ENCODE peak calls at places on chromosomes 5 and 9, in seven cellular contexts. One of them, this sample, is unnamed.

GRCh38 chr9:70055867-70056266 is 12.2 kb downstream of the MAMDC2 start:
- DNase-seq in neuronal stem cell: no peak
- DNase-seq in H9: no peak
- DNase-seq in H1: no peak
- DNase-seq in trophoblast cell: no peak
- DNase-seq in mesendoderm: no peak
- DNase-seq in mesenchymal stem cell: no peak
- DNase-seq in this sample: no peak

GRCh38 chr5:149804478-149805450 is 74.7 kb downstream of the PPARGC1B start:
- DNase-seq in neuronal stem cell: no peak
- DNase-seq in H9: no peak
- DNase-seq in H1: no peak
- DNase-seq in trophoblast cell: no peak
- DNase-seq in mesendoderm: no peak
- DNase-seq in mesenchymal stem cell: no peak
- DNase-seq in this sample: no peak

GRCh38 chr5:137248476-137248970 is 250.6 kb downstream of the SPOCK1 start:
- DNase-seq in neuronal stem cell: no peak
- DNase-seq in H9: no peak
- DNase-seq in H1: no peak
- DNase-seq in trophoblast cell: no peak
- DNase-seq in mesendoderm: no peak
- DNase-seq in mesenchymal stem cell: no peak
- DNase-seq in this sample: no peak

GRCh38 chr5:134246771-134247329 is 21.0 kb upstream of the PPP2CA start:
- DNase-seq in neuronal stem cell: no peak
- DNase-seq in H9: no peak
- DNase-seq in H1: no peak
- DNase-seq in trophoblast cell: peak; percentile 92
- DNase-seq in mesendoderm: no peak
- DNase-seq in mesenchymal stem cell: no peak
- DNase-seq in this sample: no peak

GRCh38 chr5:138874771-138875628 is at the start of gene LRRTM2:
- DNase-seq in neuronal stem cell: no peak
- DNase-seq in H9: no peak
- DNase-seq in H1: no peak
- DNase-seq in trophoblast cell: no peak
- DNase-seq in mesendoderm: no peak
- DNase-seq in mesenchymal stem cell: peak; percentile 92
- DNase-seq in this sample: peak; percentile 98

GRCh38 chr5:95734156-95734555 is 3.0 kb downstream of the RHOBTB3 start:
- DNase-seq in neuronal stem cell: no peak
- DNase-seq in H9: no peak
- DNase-seq in H1: no peak
- DNase-seq in trophoblast cell: no peak
- DNase-seq in mesendoderm: no peak
- DNase-seq in mesenchymal stem cell: no peak
- DNase-seq in this sample: no peak

GRCh38 chr5:173855162-173855994 is 32.8 kb upstream of the CPEB4 start:
- DNase-seq in neuronal stem cell: no peak
- DNase-seq in H9: no peak
- DNase-seq in H1: no peak
- DNase-seq in trophoblast cell: no peak
- DNase-seq in mesendoderm: peak; percentile 28
- DNase-seq in mesenchymal stem cell: no peak
- DNase-seq in this sample: no peak

GRCh38 chr5:166845044-166845443 is 1446.4 kb upstream of the WWC1 start:
- DNase-seq in neuronal stem cell: peak; percentile 56
- DNase-seq in H9: no peak
- DNase-seq in H1: no peak
- DNase-seq in trophoblast cell: no peak
- DNase-seq in mesendoderm: peak; percentile 33
- DNase-seq in mesenchymal stem cell: peak; percentile 40
- DNase-seq in this sample: no peak

GRCh38 chr9:9229269-9229668 is 1383.5 kb downstream of the PTPRD start:
- DNase-seq in neuronal stem cell: no peak
- DNase-seq in H9: no peak
- DNase-seq in H1: no peak
- DNase-seq in trophoblast cell: no peak
- DNase-seq in mesendoderm: no peak
- DNase-seq in mesenchymal stem cell: peak; percentile 6
- DNase-seq in this sample: no peak

GRCh38 chr5:127683006-127683405 is 20.2 kb upstream of the CCDC192 start:
- DNase-seq in neuronal stem cell: no peak
- DNase-seq in H9: no peak
- DNase-seq in H1: no peak
- DNase-seq in trophoblast cell: no peak
- DNase-seq in mesendoderm: no peak
- DNase-seq in mesenchymal stem cell: no peak
- DNase-seq in this sample: no peak

GRCh38 chr5:135220394-135221186 is 178.4 kb downstream of the MACROH2A1 start:
- DNase-seq in neuronal stem cell: no peak
- DNase-seq in H9: no peak
- DNase-seq in H1: peak; percentile 24
- DNase-seq in trophoblast cell: no peak
- DNase-seq in mesendoderm: no peak
- DNase-seq in mesenchymal stem cell: no peak
- DNase-seq in this sample: no peak

GRCh38 chr5:38250752-38251448 is 7.5 kb upstream of the EGFLAM start:
- DNase-seq in neuronal stem cell: no peak
- DNase-seq in H9: no peak
- DNase-seq in H1: no peak
- DNase-seq in trophoblast cell: no peak
- DNase-seq in mesendoderm: peak; percentile 45
- DNase-seq in mesenchymal stem cell: peak; percentile 33
- DNase-seq in this sample: no peak

GRCh38 chr5:52204310-52204709 is 583.4 kb upstream of the ITGA1 start:
- DNase-seq in neuronal stem cell: no peak
- DNase-seq in H9: no peak
- DNase-seq in H1: no peak
- DNase-seq in trophoblast cell: no peak
- DNase-seq in mesendoderm: no peak
- DNase-seq in mesenchymal stem cell: no peak
- DNase-seq in this sample: no peak

GRCh38 chr5:38809388-38810359 is 36.1 kb upstream of the OSMR start:
- DNase-seq in neuronal stem cell: peak; percentile 82
- DNase-seq in H9: peak; percentile 88
- DNase-seq in H1: peak; percentile 84
- DNase-seq in trophoblast cell: peak; percentile 57
- DNase-seq in mesendoderm: peak; percentile 93
- DNase-seq in mesenchymal stem cell: peak; percentile 91
- DNase-seq in this sample: peak; percentile 92

GRCh38 chr5:174094857-174095606 is 49.5 kb downstream of the NSG2 start:
- DNase-seq in neuronal stem cell: no peak
- DNase-seq in H9: no peak
- DNase-seq in H1: no peak
- DNase-seq in trophoblast cell: no peak
- DNase-seq in mesendoderm: no peak
- DNase-seq in mesenchymal stem cell: no peak
- DNase-seq in this sample: no peak

GRCh38 chr5:66307647-66308257 is 163.7 kb downstream of the SREK1 start:
- DNase-seq in neuronal stem cell: peak; percentile 56
- DNase-seq in H9: no peak
- DNase-seq in H1: no peak
- DNase-seq in trophoblast cell: peak; percentile 32
- DNase-seq in mesendoderm: peak; percentile 72
- DNase-seq in mesenchymal stem cell: peak; percentile 70
- DNase-seq in this sample: peak; percentile 69

GRCh38 chr5:173484569-173484968 is 131.9 kb downstream of the BOD1 start:
- DNase-seq in neuronal stem cell: no peak
- DNase-seq in H9: no peak
- DNase-seq in H1: no peak
- DNase-seq in trophoblast cell: no peak
- DNase-seq in mesendoderm: peak; percentile 48
- DNase-seq in mesenchymal stem cell: no peak
- DNase-seq in this sample: no peak

GRCh38 chr5:139788294-139788875 is 7.2 kb upstream of the PSD2 start:
- DNase-seq in neuronal stem cell: peak; percentile 40
- DNase-seq in H9: peak; percentile 67
- DNase-seq in H1: peak; percentile 68
- DNase-seq in trophoblast cell: no peak
- DNase-seq in mesendoderm: no peak
- DNase-seq in mesenchymal stem cell: no peak
- DNase-seq in this sample: no peak

GRCh38 chr5:172473427-172473826 is 19.1 kb upstream of the SH3PXD2B start:
- DNase-seq in neuronal stem cell: no peak
- DNase-seq in H9: no peak
- DNase-seq in H1: no peak
- DNase-seq in trophoblast cell: no peak
- DNase-seq in mesendoderm: no peak
- DNase-seq in mesenchymal stem cell: no peak
- DNase-seq in this sample: no peak

GRCh38 chr5:138573223-138573622 is 2.0 kb downstream of the HSPA9 start:
- DNase-seq in neuronal stem cell: no peak
- DNase-seq in H9: no peak
- DNase-seq in H1: no peak
- DNase-seq in trophoblast cell: no peak
- DNase-seq in mesendoderm: no peak
- DNase-seq in mesenchymal stem cell: no peak
- DNase-seq in this sample: no peak

GRCh38 chr9:36802171-36802920 is 229.7 kb downstream of the MELK start:
- DNase-seq in neuronal stem cell: no peak
- DNase-seq in H9: no peak
- DNase-seq in H1: no peak
- DNase-seq in trophoblast cell: no peak
- DNase-seq in mesendoderm: peak; percentile 18
- DNase-seq in mesenchymal stem cell: peak; percentile 19
- DNase-seq in this sample: peak; percentile 66

GRCh38 chr5:149154629-149155028 is 13.3 kb downstream of the ABLIM3 start:
- DNase-seq in neuronal stem cell: no peak
- DNase-seq in H9: no peak
- DNase-seq in H1: no peak
- DNase-seq in trophoblast cell: no peak
- DNase-seq in mesendoderm: no peak
- DNase-seq in mesenchymal stem cell: no peak
- DNase-seq in this sample: no peak

GRCh38 chr5:134145779-134146581 is 30.8 kb downstream of the SKP1 start:
- DNase-seq in neuronal stem cell: peak; percentile 81
- DNase-seq in H9: peak; percentile 88
- DNase-seq in H1: peak; percentile 94
- DNase-seq in trophoblast cell: peak; percentile 86
- DNase-seq in mesendoderm: peak; percentile 88
- DNase-seq in mesenchymal stem cell: peak; percentile 81
- DNase-seq in this sample: peak; percentile 64

GRCh38 chr5:65066385-65066784 is 297.7 kb downstream of the CWC27 start:
- DNase-seq in neuronal stem cell: no peak
- DNase-seq in H9: no peak
- DNase-seq in H1: no peak
- DNase-seq in trophoblast cell: no peak
- DNase-seq in mesendoderm: no peak
- DNase-seq in mesenchymal stem cell: no peak
- DNase-seq in this sample: no peak

GRCh38 chr9:132970306-132971062 is 8.0 kb upstream of the GFI1B start:
- DNase-seq in neuronal stem cell: no peak
- DNase-seq in H9: no peak
- DNase-seq in H1: no peak
- DNase-seq in trophoblast cell: no peak
- DNase-seq in mesendoderm: no peak
- DNase-seq in mesenchymal stem cell: no peak
- DNase-seq in this sample: no peak

GRCh38 chr5:143390941-143391340 is 12.5 kb downstream of the NR3C1 start:
- DNase-seq in neuronal stem cell: no peak
- DNase-seq in H9: no peak
- DNase-seq in H1: no peak
- DNase-seq in trophoblast cell: no peak
- DNase-seq in mesendoderm: no peak
- DNase-seq in mesenchymal stem cell: no peak
- DNase-seq in this sample: no peak

GRCh38 chr5:143384865-143385657 is 18.4 kb downstream of the NR3C1 start:
- DNase-seq in neuronal stem cell: no peak
- DNase-seq in H9: no peak
- DNase-seq in H1: no peak
- DNase-seq in trophoblast cell: no peak
- DNase-seq in mesendoderm: no peak
- DNase-seq in mesenchymal stem cell: no peak
- DNase-seq in this sample: no peak

GRCh38 chr5:143383988-143384387 is 19.5 kb downstream of the NR3C1 start:
- DNase-seq in neuronal stem cell: no peak
- DNase-seq in H9: no peak
- DNase-seq in H1: no peak
- DNase-seq in trophoblast cell: no peak
- DNase-seq in mesendoderm: no peak
- DNase-seq in mesenchymal stem cell: no peak
- DNase-seq in this sample: no peak

GRCh38 chr5:143390258-143390657 is 13.2 kb downstream of the NR3C1 start:
- DNase-seq in neuronal stem cell: no peak
- DNase-seq in H9: no peak
- DNase-seq in H1: no peak
- DNase-seq in trophoblast cell: no peak
- DNase-seq in mesendoderm: no peak
- DNase-seq in mesenchymal stem cell: no peak
- DNase-seq in this sample: no peak

DNA sequence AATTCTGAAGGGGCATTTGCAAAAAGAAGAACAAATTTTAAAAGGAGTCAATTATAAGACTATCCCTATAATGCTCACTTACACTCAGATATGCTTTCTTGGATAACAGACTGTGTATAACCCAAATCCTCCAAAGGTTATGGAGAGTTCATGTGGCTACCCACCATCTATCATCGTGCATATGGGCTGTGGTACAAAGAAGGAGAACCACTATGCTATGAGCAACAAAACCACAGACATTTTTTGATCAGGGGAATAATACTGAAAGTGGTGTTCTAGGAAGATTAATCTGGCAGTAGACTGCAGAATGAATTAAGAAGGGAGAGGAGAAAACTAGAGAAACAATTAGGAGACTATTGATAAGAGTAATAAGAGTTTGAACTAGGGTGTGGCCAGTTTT is 16.8 kb downstream of the NR3C1 start:
- DNase-seq in neuronal stem cell: no peak
- DNase-seq in H9: no peak
- DNase-seq in H1: no peak
- DNase-seq in trophoblast cell: no peak
- DNase-seq in mesendoderm: no peak
- DNase-seq in mesenchymal stem cell: no peak
- DNase-seq in this sample: peak; percentile 70
- H3K27ac ChIP-seq in neuronal stem cell: no peak overlapping the region
- H3K27ac ChIP-seq in H9: no peak overlapping the region
- H3K27ac ChIP-seq in H1: no peak overlapping the region
- H3K27ac ChIP-seq in trophoblast cell: no peak overlapping the region
- H3K27ac ChIP-seq in mesendoderm: no peak overlapping the region
- H3K27ac ChIP-seq in mesenchymal stem cell: no peak overlapping the region
- H3K27ac ChIP-seq in this sample: no peak overlapping the region

GRCh38 chr5:78162253-78162862 is 132.1 kb downstream of the AP3B1 start:
- DNase-seq in neuronal stem cell: peak; percentile 17
- DNase-seq in H9: no peak
- DNase-seq in H1: no peak
- DNase-seq in trophoblast cell: peak; percentile 3
- DNase-seq in mesendoderm: peak; percentile 45
- DNase-seq in mesenchymal stem cell: peak; percentile 28
- DNase-seq in this sample: peak; percentile 44
- H4K8ac ChIP-seq in neuronal stem cell: no peak overlapping the region
- H4K8ac ChIP-seq in H9: no peak overlapping the region
- H4K8ac ChIP-seq in H1: no peak overlapping the region
- H4K8ac ChIP-seq in trophoblast cell: no peak overlapping the region
- H4K8ac ChIP-seq in mesendoderm: no peak overlapping the region
- H4K8ac ChIP-seq in mesenchymal stem cell: no peak overlapping the region
- H4K8ac ChIP-seq in this sample: no peak overlapping the region

GRCh38 chr9:95770653-95771131 is 104.8 kb upstream of the ERCC6L2 start:
- DNase-seq in neuronal stem cell: peak; percentile 59
- DNase-seq in H9: no peak
- DNase-seq in H1: peak; percentile 68
- DNase-seq in trophoblast cell: peak; percentile 66
- DNase-seq in mesendoderm: peak; percentile 97
- DNase-seq in mesenchymal stem cell: no peak
- DNase-seq in this sample: no peak
- H3K27ac ChIP-seq in neuronal stem cell: no peak overlapping the region
- H3K27ac ChIP-seq in H9: no peak overlapping the region
- H3K27ac ChIP-seq in H1: no peak overlapping the region
- H3K27ac ChIP-seq in trophoblast cell: peak overlapping the region; percentile 2
- H3K27ac ChIP-seq in mesendoderm: no peak overlapping the region
- H3K27ac ChIP-seq in mesenchymal stem cell: no peak overlapping the region
- H3K27ac ChIP-seq in this sample: no peak overlapping the region

GRCh38 chr5:7208911-7209310 is 187.0 kb upstream of the ADCY2 start:
- DNase-seq in neuronal stem cell: no peak
- DNase-seq in H9: no peak
- DNase-seq in H1: no peak
- DNase-seq in trophoblast cell: no peak
- DNase-seq in mesendoderm: no peak
- DNase-seq in mesenchymal stem cell: no peak
- DNase-seq in this sample: no peak
- H4K8ac ChIP-seq in neuronal stem cell: no peak overlapping the region
- H4K8ac ChIP-seq in H9: no peak overlapping the region
- H4K8ac ChIP-seq in H1: no peak overlapping the region
- H4K8ac ChIP-seq in trophoblast cell: no peak overlapping the region
- H4K8ac ChIP-seq in mesendoderm: no peak overlapping the region
- H4K8ac ChIP-seq in mesenchymal stem cell: no peak overlapping the region
- H4K8ac ChIP-seq in this sample: no peak overlapping the region